ENCODE peak calls at places on chromosome 3, in nine cellular contexts. Q is activated B cell treated with CpG ODN at 0.5 μM for 24 hours, S is Calu3, K is SHP77 treated with DMSO at 0.1 percent for 48 hours, E is lower leg skin, G is SIG-M5, D is mucosa of gallbladder, Z is hepatic stellate cell, R is DMS153. T is an unnamed sample.

GRCh38 chr3:55322649-55323048 is 164.5 kb downstream of the WNT5A start:
- DNase-seq in Q (no peak), S (no peak), K (peak; percentile 6), E (no peak), G (no peak), D (no peak), Z (no peak), R (no peak), T (no peak)

GRCh38 chr3:124387008-124387407 is 343.2 kb upstream of the UMPS start:
- DNase-seq in Q (no peak), S (no peak), K (no peak), E (no peak), G (no peak), D (no peak), Z (no peak), R (no peak), T (no peak)

GRCh38 chr3:120780977-120781376 is 38.4 kb downstream of the GTF2E1 start:
- DNase-seq in Q (no peak), S (no peak), K (no peak), E (no peak), G (no peak), D (no peak), Z (peak; percentile 48), R (no peak), T (no peak)

GRCh38 chr3:102068327-102068726 is 219.0 kb downstream of the NFKBIZ start:
- DNase-seq in Q (no peak), S (no peak), K (no peak), E (no peak), G (no peak), D (no peak), Z (no peak), R (no peak), T (no peak)

GRCh38 chr3:76383781-76384180 is 598.4 kb upstream of the ZNF717 start:
- DNase-seq in Q (no peak), S (no peak), K (no peak), E (no peak), G (no peak), D (no peak), Z (no peak), R (no peak), T (no peak)

GRCh38 chr3:149299938-149300791 is 33.3 kb downstream of the TM4SF18 start:
- DNase-seq in Q (no peak), S (peak; percentile 82), K (peak; percentile 55), E (no peak), G (peak; percentile 8), D (peak; percentile 52), Z (peak; percentile 51), R (peak; percentile 46), T (peak; percentile 83)

GRCh38 chr3:52079958-52080357 is 23.6 kb upstream of the DUSP7 start:
- DNase-seq in Q (no peak), S (no peak), K (no peak), E (no peak), G (no peak), D (no peak), Z (no peak), R (no peak), T (no peak)

GRCh38 chr3:37457392-37458065 is 283.1 kb upstream of the LRRFIP2 start:
- DNase-seq in Q (no peak), S (no peak), K (no peak), E (no peak), G (no peak), D (no peak), Z (no peak), R (no peak), T (no peak)

GRCh38 chr3:188527389-188527788 is 373.4 kb downstream of the LPP start:
- DNase-seq in Q (no peak), S (no peak), K (no peak), E (no peak), G (no peak), D (no peak), Z (no peak), R (no peak), T (no peak)

GRCh38 chr3:37766220-37766605 is 95.5 kb upstream of the CTDSPL start:
- DNase-seq in Q (no peak), S (no peak), K (no peak), E (no peak), G (no peak), D (no peak), Z (no peak), R (no peak), T (no peak)

GRCh38 chr3:11059799-11060115 is 67.2 kb downstream of the SLC6A1 start:
- DNase-seq in Q (no peak), S (no peak), K (no peak), E (no peak), G (no peak), D (no peak), Z (no peak), R (no peak), T (no peak)

GRCh38 chr3:133527306-133527705 is 46.2 kb upstream of the CDV3 start:
- DNase-seq in Q (no peak), S (no peak), K (no peak), E (no peak), G (no peak), D (no peak), Z (no peak), R (peak; percentile 26), T (no peak)

GRCh38 chr3:113423699-113424098 is 17.6 kb downstream of the CFAP44 start:
- DNase-seq in Q (no peak), S (no peak), K (no peak), E (no peak), G (no peak), D (no peak), Z (no peak), R (no peak), T (peak; percentile 78)

GRCh38 chr3:141442421-141442820 is 44.4 kb upstream of the RASA2 start:
- DNase-seq in Q (no peak), S (no peak), K (no peak), E (no peak), G (no peak), D (no peak), Z (no peak), R (peak; percentile 64), T (no peak)

GRCh38 chr3:5197470-5198312 is 10.2 kb downstream of the EDEM1 start:
- DNase-seq in Q (no peak), S (no peak), K (no peak), E (no peak), G (peak; percentile 72), D (no peak), Z (no peak), R (no peak), T (peak; percentile 98)

GRCh38 chr3:136752046-136752326 is 192 bp downstream of the STAG1 start:
- DNase-seq in Q (no peak), S (no peak), K (no peak), E (no peak), G (no peak), D (no peak), Z (peak; percentile 47), R (no peak), T (no peak)

GRCh38 chr3:46881819-46882376 is 4.4 kb downstream of the PTH1R start:
- DNase-seq in Q (peak; percentile 31), S (no peak), K (no peak), E (no peak), G (no peak), D (no peak), Z (no peak), R (no peak), T (no peak)

GRCh38 chr3:151008699-151009098 is 36.2 kb upstream of the CLRN1 start:
- DNase-seq in Q (no peak), S (no peak), K (no peak), E (no peak), G (no peak), D (no peak), Z (peak; percentile 35), R (no peak), T (peak; percentile 46)

GRCh38 chr3:32646761-32647160 is 38.2 kb upstream of the CNOT10 start:
- DNase-seq in Q (no peak), S (no peak), K (no peak), E (no peak), G (no peak), D (no peak), Z (no peak), R (no peak), T (no peak)

GRCh38 chr3:125496701-125497100 is 23.3 kb downstream of the SNX4 start:
- DNase-seq in Q (no peak), S (no peak), K (no peak), E (no peak), G (no peak), D (no peak), Z (no peak), R (no peak), T (peak; percentile 78)

GRCh38 chr3:53231532-53232511 is 24.0 kb downstream of the TKT start:
- DNase-seq in Q (no peak), S (no peak), K (no peak), E (no peak), G (no peak), D (no peak), Z (no peak), R (no peak), T (no peak)

GRCh38 chr3:94234177-94234788 is 171.4 kb downstream of the NSUN3 start:
- DNase-seq in Q (no peak), S (peak; percentile 32), K (no peak), E (no peak), G (no peak), D (peak; percentile 28), Z (peak; percentile 19), R (no peak), T (peak; percentile 79)

GRCh38 chr3:78255403-78255802 is 1215.5 kb downstream of the ROBO2 start:
- DNase-seq in Q (no peak), S (no peak), K (no peak), E (no peak), G (no peak), D (no peak), Z (peak; percentile 11), R (no peak), T (no peak)

GRCh38 chr3:184380210-184380626 is 364 bp downstream of the CHRD start:
- DNase-seq in Q (peak; percentile 25), S (peak; percentile 49), K (no peak), E (peak; percentile 48), G (no peak), D (no peak), Z (peak; percentile 82), R (no peak), T (peak; percentile 9)

GRCh38 chr3:158713094-158713499 is 19.2 kb downstream of the RARRES1 start:
- DNase-seq in Q (no peak), S (no peak), K (no peak), E (peak; percentile 68), G (no peak), D (peak; percentile 48), Z (no peak), R (no peak), T (no peak)